ENCODE peak calls at places on chromosomes 16 and 17, in nine cellular contexts. A, V, L, P, K, I, T, U and G are unnamed samples.
A peak's percentile ranks its signal among the peaks of the same experiment; 100 is the strongest.

GRCh38 chr17:43020030-43020621 is 2.1 kb downstream of the VAT1 start:
- DNase-seq in A (no peak), V (no peak), L (no peak), P (no peak), K (no peak), I (no peak), T (no peak), U (no peak), G (no peak)

GRCh38 chr16:55443434-55443833 is 35.6 kb upstream of the MMP2 start:
- DNase-seq in A (no peak), V (no peak), L (no peak), P (no peak), K (no peak), I (no peak), T (no peak), U (no peak), G (no peak)

GRCh38 chr16:71448274-71448866 is 6.5 kb upstream of the TLE7 start:
- DNase-seq in A (no peak), V (no peak), L (no peak), P (no peak), K (no peak), I (no peak), T (no peak), U (no peak), G (no peak)

GRCh38 chr16:11056090-11056988 is 112.0 kb downstream of the CLEC16A start:
- DNase-seq in A (no peak), V (no peak), L (no peak), P (no peak), K (no peak), I (no peak), T (no peak), U (no peak), G (no peak)

GRCh38 chr16:55000595-55000994 is 69.9 kb downstream of the IRX5 start:
- DNase-seq in A (peak; percentile 28), V (no peak), L (no peak), P (no peak), K (no peak), I (no peak), T (no peak), U (no peak), G (no peak)

GRCh38 chr17:43019418-43019817 is 2.8 kb downstream of the VAT1 start:
- DNase-seq in A (no peak), V (no peak), L (no peak), P (no peak), K (no peak), I (no peak), T (peak; percentile 29), U (no peak), G (no peak)

GRCh38 chr16:8655184-8655717 is 19.2 kb upstream of the ABAT start:
- DNase-seq in A (peak; percentile 17), V (peak; percentile 66), L (no peak), P (no peak), K (no peak), I (no peak), T (peak; percentile 28), U (no peak), G (no peak)

GRCh38 chr17:17831208-17832039 is 5.4 kb downstream of the SREBF1 start:
- DNase-seq in A (no peak), V (no peak), L (no peak), P (no peak), K (no peak), I (no peak), T (no peak), U (no peak), G (no peak)

GRCh38 chr16:52573365-52574104 is 26.6 kb upstream of the TOX3 start:
- DNase-seq in A (peak; percentile 84), V (no peak), L (no peak), P (no peak), K (no peak), I (no peak), T (no peak), U (no peak), G (no peak)

GRCh38 chr17:39166437-39167335 is 725 bp upstream of the ARL5C start:
- DNase-seq in A (no peak), V (no peak), L (no peak), P (no peak), K (no peak), I (no peak), T (no peak), U (no peak), G (no peak)

GRCh38 chr17:21288581-21289017 is 4.1 kb downstream of the MAP2K3 start:
- DNase-seq in A (no peak), V (no peak), L (no peak), P (no peak), K (no peak), I (peak; percentile 71), T (no peak), U (peak; percentile 56), G (no peak)

GRCh38 chr17:31398381-31399275 is 7.2 kb downstream of the RAB11FIP4 start:
- DNase-seq in A (no peak), V (no peak), L (no peak), P (no peak), K (peak; percentile 56), I (peak; percentile 50), T (no peak), U (no peak), G (no peak)

GRCh38 chr17:49360796-49361128 is 1.3 kb downstream of the ZNF652 start:
- DNase-seq in A (no peak), V (no peak), L (no peak), P (no peak), K (no peak), I (peak; percentile 62), T (no peak), U (no peak), G (no peak)

GRCh38 chr17:55642741-55643140 is 79.9 kb downstream of the TMEM100 start:
- DNase-seq in A (no peak), V (no peak), L (no peak), P (no peak), K (no peak), I (no peak), T (no peak), U (no peak), G (no peak)

GRCh38 chr17:58413684-58414083 is 3.6 kb downstream of the RNF43 start:
- DNase-seq in A (no peak), V (no peak), L (no peak), P (no peak), K (no peak), I (no peak), T (no peak), U (no peak), G (no peak)

GRCh38 chr16:30354423-30355143 is 525 bp downstream of the CD2BP2 start:
- DNase-seq in A (no peak), V (no peak), L (no peak), P (no peak), K (no peak), I (no peak), T (peak; percentile 57), U (no peak), G (no peak)

GRCh38 chr16:30351586-30352419 is 3.3 kb downstream of the CD2BP2 start:
- DNase-seq in A (peak; percentile 60), V (no peak), L (no peak), P (no peak), K (no peak), I (peak; percentile 94), T (no peak), U (peak; percentile 92), G (peak; percentile 81)

GRCh38 chr16:30355144-30355953 is at the start of gene CD2BP2:
- DNase-seq in A (peak; percentile 100), V (peak; percentile 98), L (peak; percentile 95), P (peak; percentile 86), K (peak; percentile 99), I (peak; percentile 99), T (peak; percentile 98), U (peak; percentile 98), G (peak; percentile 92)

GRCh38 chr16:30352488-30353401 is 2.4 kb downstream of the CD2BP2 start:
- DNase-seq in A (no peak), V (no peak), L (no peak), P (no peak), K (no peak), I (no peak), T (no peak), U (peak; percentile 48), G (no peak)

DNA sequence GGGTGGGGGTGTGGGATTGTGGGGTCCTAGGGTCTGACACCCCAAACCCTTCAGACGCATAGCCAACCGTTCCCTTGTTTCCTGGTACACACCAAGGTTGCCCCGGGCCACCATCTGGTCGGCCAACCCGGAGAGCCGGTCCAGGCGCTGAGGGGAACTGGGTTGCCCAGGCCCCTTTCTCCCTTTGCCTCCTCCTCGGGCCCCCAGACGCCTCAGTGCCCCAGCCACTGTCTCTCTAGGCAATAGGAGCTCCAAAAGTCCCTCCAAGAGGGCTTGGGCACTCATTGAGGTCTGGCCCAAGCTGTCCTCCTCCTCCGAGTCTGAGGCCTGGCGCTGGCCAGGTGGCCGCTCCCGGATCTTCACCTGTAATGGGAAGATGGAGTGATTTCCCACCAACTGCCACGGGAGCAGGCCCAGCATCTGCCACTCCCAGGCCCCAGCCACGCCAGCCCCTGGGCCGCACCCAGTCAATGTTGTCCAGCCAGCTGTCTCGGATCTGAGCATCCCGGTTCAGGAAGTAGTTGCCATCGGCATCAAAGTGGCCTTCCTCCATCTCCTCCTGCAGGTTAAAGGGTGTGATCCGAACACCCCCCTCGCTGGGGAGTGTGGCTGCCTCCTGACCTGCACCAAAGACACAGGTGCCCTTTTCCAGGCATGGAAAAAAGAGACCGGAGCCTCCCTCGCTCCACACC is 1.5 kb downstream of the CD2BP2 start:
- DNase-seq in A (no peak), V (no peak), L (no peak), P (no peak), K (no peak), I (no peak), T (no peak), U (peak; percentile 41), G (no peak)
- H3K27ac ChIP-seq in A (no peak overlapping the region), V (no peak overlapping the region), L (no peak overlapping the region), P (no peak overlapping the region), K (peak overlapping the region; percentile 99), I (peak overlapping the region; percentile 95), T (no peak overlapping the region), U (peak overlapping the region; percentile 97), G (peak overlapping the region; percentile 96)

GRCh38 chr16:589658-590159 is at the start of gene RAB40C:
- DNase-seq in A (peak; percentile 99), V (peak; percentile 98), L (peak; percentile 99), P (peak; percentile 99), K (peak; percentile 99), I (peak; percentile 99), T (peak; percentile 99), U (peak; percentile 100), G (peak; percentile 99)
- TF ChIP-seq CTCF in A (no peak), V (no peak), L (no peak), P (no peak), K (no peak), I (no peak), T (no peak), U (no peak), G (peak; percentile 21)

GRCh38 chr17:3891626-3892094 is 1.2 kb downstream of the CAMKK1 start:
- DNase-seq in A (no peak), V (no peak), L (no peak), P (no peak), K (no peak), I (no peak), T (no peak), U (no peak), G (no peak)
- H3K4me3 ChIP-seq in A (peak overlapping the region; percentile 79), V (no peak overlapping the region), L (peak overlapping the region; percentile 75), P (peak overlapping the region; percentile 65), K (peak overlapping the region; percentile 76), I (peak overlapping the region; percentile 83), T (peak overlapping the region; percentile 88), U (peak overlapping the region; percentile 80), G (peak overlapping the region; percentile 69)

DNA sequence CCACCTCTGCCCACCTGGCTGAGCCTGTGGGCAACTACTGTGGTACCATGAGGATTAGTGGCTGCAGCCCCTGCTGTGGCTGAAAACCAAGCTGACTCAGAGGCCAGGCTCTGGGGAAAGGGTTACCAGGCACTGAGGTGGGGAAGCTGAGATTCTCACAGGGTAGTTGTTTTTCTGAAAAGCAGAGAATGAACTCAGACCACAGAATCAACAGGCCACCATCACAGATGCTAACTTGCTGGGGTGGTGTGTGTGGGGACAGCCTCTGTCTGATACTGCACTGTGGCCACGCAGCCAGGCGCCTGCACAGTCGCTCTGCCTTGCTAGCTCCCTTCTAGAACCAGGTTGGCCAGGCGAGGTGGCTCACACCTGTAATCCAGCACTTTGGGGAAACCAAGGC is 28.8 kb downstream of the NPLOC4 start:
- DNase-seq in A (no peak), V (no peak), L (no peak), P (no peak), K (no peak), I (no peak), T (no peak), U (no peak), G (no peak)
- H3K27ac ChIP-seq in A (no peak overlapping the region), V (no peak overlapping the region), L (no peak overlapping the region), P (no peak overlapping the region), K (no peak overlapping the region), I (no peak overlapping the region), T (no peak overlapping the region), U (no peak overlapping the region), G (no peak overlapping the region)